ENCODE peak calls at places on chromosomes 4 and X, in seven cellular contexts. One of them, this sample, is unnamed.
A peak's percentile ranks its signal among the peaks of the same experiment; 100 is the strongest.

GRCh38 chr4:148522995-148523394 is 80.8 kb upstream of the NR3C2 start:
- DNase-seq in lower lobe of right lung: no peak
- DNase-seq in pancreas: no peak
- DNase-seq in heart left ventricle: no peak
- DNase-seq in gastrocnemius medialis: no peak
- DNase-seq in A673: no peak
- DNase-seq in GM12878: no peak
- DNase-seq in this sample: no peak

GRCh38 chr4:101960431-101960830 is 169.9 kb downstream of the BANK1 start:
- DNase-seq in heart left ventricle: no peak
- DNase-seq in pancreas: no peak
- DNase-seq in GM12878: no peak
- DNase-seq in gastrocnemius medialis: no peak
- DNase-seq in A673: no peak
- DNase-seq in lower lobe of right lung: no peak
- DNase-seq in this sample: no peak

GRCh38 chr4:4614925-4615678 is 73.3 kb upstream of the STX18 start:
- DNase-seq in heart left ventricle: no peak
- DNase-seq in A673: no peak
- DNase-seq in gastrocnemius medialis: no peak
- DNase-seq in GM12878: no peak
- DNase-seq in lower lobe of right lung: no peak
- DNase-seq in pancreas: no peak
- DNase-seq in this sample: no peak

GRCh38 chrX:41445171-41445570 is 2.0 kb upstream of the NYX start:
- DNase-seq in A673: no peak
- DNase-seq in lower lobe of right lung: no peak
- DNase-seq in gastrocnemius medialis: no peak
- DNase-seq in heart left ventricle: no peak
- DNase-seq in pancreas: no peak
- DNase-seq in GM12878: no peak
- DNase-seq in this sample: no peak

GRCh38 chrX:102976793-102977495 is 39.9 kb downstream of the RAB40AL start:
- DNase-seq in heart left ventricle: no peak
- DNase-seq in GM12878: no peak
- DNase-seq in lower lobe of right lung: no peak
- DNase-seq in A673: no peak
- DNase-seq in gastrocnemius medialis: no peak
- DNase-seq in pancreas: no peak
- DNase-seq in this sample: no peak

GRCh38 chrX:125205084-125205917 is 114.4 kb upstream of the TEX13C start:
- DNase-seq in GM12878: no peak
- DNase-seq in A673: peak; percentile 95
- DNase-seq in pancreas: peak; percentile 24
- DNase-seq in lower lobe of right lung: peak; percentile 37
- DNase-seq in heart left ventricle: peak; percentile 49
- DNase-seq in gastrocnemius medialis: peak; percentile 12
- DNase-seq in this sample: peak; percentile 80

GRCh38 chrX:40055495-40055894 is 42.3 kb downstream of the BCOR start:
- DNase-seq in lower lobe of right lung: no peak
- DNase-seq in GM12878: no peak
- DNase-seq in gastrocnemius medialis: no peak
- DNase-seq in pancreas: no peak
- DNase-seq in heart left ventricle: no peak
- DNase-seq in A673: no peak
- DNase-seq in this sample: no peak

GRCh38 chr4:56342746-56343145 is 44.5 kb downstream of the AASDH start:
- DNase-seq in GM12878: no peak
- DNase-seq in gastrocnemius medialis: no peak
- DNase-seq in A673: no peak
- DNase-seq in lower lobe of right lung: no peak
- DNase-seq in heart left ventricle: no peak
- DNase-seq in pancreas: no peak
- DNase-seq in this sample: no peak

GRCh38 chr4:110787781-110788180 is 164.9 kb upstream of the PITX2 start:
- DNase-seq in pancreas: no peak
- DNase-seq in heart left ventricle: no peak
- DNase-seq in GM12878: no peak
- DNase-seq in gastrocnemius medialis: no peak
- DNase-seq in lower lobe of right lung: no peak
- DNase-seq in A673: no peak
- DNase-seq in this sample: no peak

GRCh38 chrX:118420462-118420861 is 74.6 kb downstream of the WDR44 start:
- DNase-seq in GM12878: no peak
- DNase-seq in A673: peak; percentile 45
- DNase-seq in pancreas: no peak
- DNase-seq in heart left ventricle: no peak
- DNase-seq in lower lobe of right lung: no peak
- DNase-seq in gastrocnemius medialis: no peak
- DNase-seq in this sample: no peak

GRCh38 chrX:12563121-12563520 is 228.1 kb upstream of the PRPS2 start:
- DNase-seq in lower lobe of right lung: no peak
- DNase-seq in A673: no peak
- DNase-seq in pancreas: no peak
- DNase-seq in gastrocnemius medialis: no peak
- DNase-seq in GM12878: no peak
- DNase-seq in heart left ventricle: no peak
- DNase-seq in this sample: no peak

GRCh38 chrX:130778773-130779172 is 124.2 kb downstream of the ENOX2 start:
- DNase-seq in pancreas: no peak
- DNase-seq in GM12878: no peak
- DNase-seq in lower lobe of right lung: no peak
- DNase-seq in A673: no peak
- DNase-seq in heart left ventricle: no peak
- DNase-seq in gastrocnemius medialis: no peak
- DNase-seq in this sample: no peak

GRCh38 chr4:35503435-35503834 is 740.9 kb downstream of the ARAP2 start:
- DNase-seq in gastrocnemius medialis: no peak
- DNase-seq in GM12878: no peak
- DNase-seq in pancreas: no peak
- DNase-seq in heart left ventricle: no peak
- DNase-seq in lower lobe of right lung: no peak
- DNase-seq in A673: no peak
- DNase-seq in this sample: no peak

GRCh38 chrX:44101300-44101699 is 128.1 kb upstream of the NDP start:
- DNase-seq in A673: no peak
- DNase-seq in gastrocnemius medialis: no peak
- DNase-seq in pancreas: no peak
- DNase-seq in GM12878: no peak
- DNase-seq in heart left ventricle: no peak
- DNase-seq in lower lobe of right lung: no peak
- DNase-seq in this sample: no peak

GRCh38 chr4:41661447-41662076 is 87.0 kb downstream of the PHOX2B start:
- DNase-seq in pancreas: peak; percentile 45
- DNase-seq in heart left ventricle: peak; percentile 50
- DNase-seq in A673: peak; percentile 63
- DNase-seq in GM12878: no peak
- DNase-seq in gastrocnemius medialis: peak; percentile 6
- DNase-seq in lower lobe of right lung: peak; percentile 57
- DNase-seq in this sample: no peak

GRCh38 chr4:127124919-127125318 is 507.8 kb upstream of the INTU start:
- DNase-seq in pancreas: no peak
- DNase-seq in GM12878: no peak
- DNase-seq in A673: peak; percentile 10
- DNase-seq in gastrocnemius medialis: no peak
- DNase-seq in heart left ventricle: no peak
- DNase-seq in lower lobe of right lung: no peak
- DNase-seq in this sample: no peak
- TF ChIP-seq CTCF in pancreas: no peak
- TF ChIP-seq CTCF in GM12878: no peak
- TF ChIP-seq CTCF in A673: peak; percentile 40
- TF ChIP-seq CTCF in gastrocnemius medialis: no peak
- TF ChIP-seq CTCF in heart left ventricle: peak; percentile 30
- TF ChIP-seq CTCF in lower lobe of right lung: no peak
- TF ChIP-seq CTCF in this sample: no peak

GRCh38 chr4:48027653-48028052 is 11.1 kb downstream of the NIPAL1 start:
- DNase-seq in heart left ventricle: no peak
- DNase-seq in A673: no peak
- DNase-seq in lower lobe of right lung: no peak
- DNase-seq in pancreas: no peak
- DNase-seq in gastrocnemius medialis: no peak
- DNase-seq in GM12878: no peak
- DNase-seq in this sample: no peak

GRCh38 chr4:48025005-48025404 is 8.4 kb downstream of the NIPAL1 start:
- DNase-seq in gastrocnemius medialis: no peak
- DNase-seq in pancreas: no peak
- DNase-seq in lower lobe of right lung: no peak
- DNase-seq in GM12878: no peak
- DNase-seq in A673: no peak
- DNase-seq in heart left ventricle: no peak
- DNase-seq in this sample: no peak

GRCh38 chr4:48021086-48021485 is 4.5 kb downstream of the NIPAL1 start:
- DNase-seq in heart left ventricle: no peak
- DNase-seq in lower lobe of right lung: no peak
- DNase-seq in GM12878: no peak
- DNase-seq in gastrocnemius medialis: no peak
- DNase-seq in A673: no peak
- DNase-seq in pancreas: no peak
- DNase-seq in this sample: no peak

GRCh38 chr4:48022192-48022799 is 5.7 kb downstream of the NIPAL1 start:
- DNase-seq in A673: no peak
- DNase-seq in lower lobe of right lung: no peak
- DNase-seq in GM12878: no peak
- DNase-seq in gastrocnemius medialis: no peak
- DNase-seq in pancreas: no peak
- DNase-seq in heart left ventricle: no peak
- DNase-seq in this sample: no peak

GRCh38 chr4:48024522-48024921 is 8.0 kb downstream of the NIPAL1 start:
- DNase-seq in A673: no peak
- DNase-seq in pancreas: no peak
- DNase-seq in GM12878: no peak
- DNase-seq in gastrocnemius medialis: no peak
- DNase-seq in heart left ventricle: no peak
- DNase-seq in lower lobe of right lung: no peak
- DNase-seq in this sample: no peak
- H3K4me1 ChIP-seq in A673: no peaks in the 10 kb centered on the region
- H3K4me1 ChIP-seq in pancreas: no peaks in the 10 kb centered on the region
- H3K4me1 ChIP-seq in GM12878: peaks cover 23% of the 10 kb centered on the region
- H3K4me1 ChIP-seq in gastrocnemius medialis: no peaks in the 10 kb centered on the region
- H3K4me1 ChIP-seq in heart left ventricle: no peaks in the 10 kb centered on the region
- H3K4me1 ChIP-seq in lower lobe of right lung: no peaks in the 10 kb centered on the region
- H3K4me1 ChIP-seq in this sample: no peaks in the 10 kb centered on the region

DNA sequence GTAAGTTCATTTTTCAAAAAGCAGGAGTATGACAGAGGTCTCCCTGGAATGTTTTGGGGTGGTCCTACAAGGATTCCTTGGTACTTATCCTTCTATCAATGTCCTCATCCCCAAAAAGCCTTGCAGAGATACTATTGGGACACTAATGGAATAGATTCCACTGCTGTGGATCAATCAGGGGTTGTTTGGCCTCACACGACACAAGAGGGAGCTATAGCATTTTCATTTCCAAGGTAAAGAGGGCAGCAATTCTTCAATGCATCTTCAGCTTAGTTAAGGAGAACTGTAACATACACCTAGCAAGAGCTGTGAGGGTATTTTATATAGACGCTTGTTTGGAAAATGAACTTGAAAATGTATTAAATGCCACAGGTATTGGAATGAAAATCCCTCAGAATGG is 50.9 kb downstream of the USP26 start:
- DNase-seq in GM12878: no peak
- DNase-seq in gastrocnemius medialis: no peak
- DNase-seq in lower lobe of right lung: no peak
- DNase-seq in A673: peak; percentile 35
- DNase-seq in pancreas: no peak
- DNase-seq in heart left ventricle: no peak
- DNase-seq in this sample: no peak
- TF ChIP-seq CTCF in GM12878: no peak
- TF ChIP-seq CTCF in gastrocnemius medialis: no peak
- TF ChIP-seq CTCF in lower lobe of right lung: no peak
- TF ChIP-seq CTCF in A673: peak; percentile 51
- TF ChIP-seq CTCF in pancreas: no peak
- TF ChIP-seq CTCF in heart left ventricle: peak; percentile 9
- TF ChIP-seq CTCF in this sample: no peak

GRCh38 chr4:7857993-7858392 is 81.7 kb downstream of the AFAP1 start:
- DNase-seq in GM12878: no peak
- DNase-seq in lower lobe of right lung: no peak
- DNase-seq in gastrocnemius medialis: no peak
- DNase-seq in A673: no peak
- DNase-seq in pancreas: no peak
- DNase-seq in heart left ventricle: no peak
- DNase-seq in this sample: no peak

GRCh38 chr4:7859350-7859749 is 80.3 kb downstream of the AFAP1 start:
- DNase-seq in GM12878: no peak
- DNase-seq in gastrocnemius medialis: no peak
- DNase-seq in lower lobe of right lung: no peak
- DNase-seq in pancreas: no peak
- DNase-seq in A673: no peak
- DNase-seq in heart left ventricle: no peak
- DNase-seq in this sample: no peak

GRCh38 chr4:7855731-7856130 is 83.9 kb downstream of the AFAP1 start:
- DNase-seq in pancreas: no peak
- DNase-seq in GM12878: no peak
- DNase-seq in lower lobe of right lung: no peak
- DNase-seq in heart left ventricle: no peak
- DNase-seq in A673: no peak
- DNase-seq in gastrocnemius medialis: no peak
- DNase-seq in this sample: no peak

GRCh38 chr4:7858498-7858897 is 81.2 kb downstream of the AFAP1 start:
- DNase-seq in GM12878: no peak
- DNase-seq in pancreas: no peak
- DNase-seq in A673: no peak
- DNase-seq in lower lobe of right lung: no peak
- DNase-seq in heart left ventricle: no peak
- DNase-seq in gastrocnemius medialis: no peak
- DNase-seq in this sample: no peak

GRCh38 chr4:7857238-7857701 is 82.4 kb downstream of the AFAP1 start:
- DNase-seq in pancreas: no peak
- DNase-seq in A673: peak; percentile 74
- DNase-seq in heart left ventricle: peak; percentile 60
- DNase-seq in lower lobe of right lung: no peak
- DNase-seq in GM12878: no peak
- DNase-seq in gastrocnemius medialis: no peak
- DNase-seq in this sample: no peak
- H3K4me1 ChIP-seq in pancreas: no peaks in the 10 kb centered on the region
- H3K4me1 ChIP-seq in A673: peaks cover 52% of the 10 kb centered on the region
- H3K4me1 ChIP-seq in heart left ventricle: no peaks in the 10 kb centered on the region
- H3K4me1 ChIP-seq in lower lobe of right lung: peaks cover 21% of the 10 kb centered on the region
- H3K4me1 ChIP-seq in GM12878: no peaks in the 10 kb centered on the region
- H3K4me1 ChIP-seq in gastrocnemius medialis: peaks cover 18% of the 10 kb centered on the region
- H3K4me1 ChIP-seq in this sample: peaks cover 7% of the 10 kb centered on the region

GRCh38 chr4:5802565-5802964 is 90.3 kb downstream of the CRMP1 start:
- DNase-seq in lower lobe of right lung: no peak
- DNase-seq in gastrocnemius medialis: no peak
- DNase-seq in pancreas: no peak
- DNase-seq in heart left ventricle: no peak
- DNase-seq in GM12878: no peak
- DNase-seq in A673: no peak
- DNase-seq in this sample: peak; percentile 15

GRCh38 chr4:5805270-5805669 is 87.6 kb downstream of the CRMP1 start:
- DNase-seq in heart left ventricle: no peak
- DNase-seq in A673: no peak
- DNase-seq in lower lobe of right lung: no peak
- DNase-seq in pancreas: no peak
- DNase-seq in gastrocnemius medialis: no peak
- DNase-seq in GM12878: no peak
- DNase-seq in this sample: peak; percentile 63

GRCh38 chr4:5808081-5808741 is 84.7 kb downstream of the CRMP1 start:
- DNase-seq in heart left ventricle: no peak
- DNase-seq in A673: peak; percentile 33
- DNase-seq in lower lobe of right lung: no peak
- DNase-seq in GM12878: no peak
- DNase-seq in gastrocnemius medialis: no peak
- DNase-seq in pancreas: no peak
- DNase-seq in this sample: peak; percentile 67

GRCh38 chr4:5801696-5802095 is 90.7 kb downstream of the EVC start:
- DNase-seq in heart left ventricle: no peak
- DNase-seq in pancreas: no peak
- DNase-seq in A673: no peak
- DNase-seq in GM12878: no peak
- DNase-seq in lower lobe of right lung: no peak
- DNase-seq in gastrocnemius medialis: no peak
- DNase-seq in this sample: peak; percentile 29

GRCh38 chr4:5804656-5805055 is 88.2 kb downstream of the CRMP1 start:
- DNase-seq in gastrocnemius medialis: no peak
- DNase-seq in heart left ventricle: no peak
- DNase-seq in GM12878: no peak
- DNase-seq in A673: no peak
- DNase-seq in pancreas: no peak
- DNase-seq in lower lobe of right lung: no peak
- DNase-seq in this sample: peak; percentile 42
- TF ChIP-seq CTCF in gastrocnemius medialis: no peak
- TF ChIP-seq CTCF in heart left ventricle: no peak
- TF ChIP-seq CTCF in GM12878: peak; percentile 2
- TF ChIP-seq CTCF in A673: no peak
- TF ChIP-seq CTCF in pancreas: no peak
- TF ChIP-seq CTCF in lower lobe of right lung: no peak
- TF ChIP-seq CTCF in this sample: no peak

This sample was measured in spleen.